ENCODE peak calls at places on chromosomes 16 and 17, in six cellular contexts. Q, O, P, J, K and F are unnamed samples.

GRCh38 chr16:48383877-48384304 is 1.3 kb downstream of the SIAH1 start:
- DNase-seq in Q (peak), O (peak), P (peak), J (no peak), K (peak), F (peak)

GRCh38 chr16:83574388-83574787 is 233.4 kb upstream of the HSBP1 start:
- DNase-seq in Q (peak), O (peak), P (peak), J (no peak), K (peak), F (peak)

GRCh38 chr17:83053779-83054451 is 25.5 kb upstream of the METRNL start:
- DNase-seq in Q (no peak), O (no peak), P (no peak), J (no peak), K (no peak), F (no peak)

GRCh38 chr16:82995927-82996441 is 369.2 kb downstream of the CDH13 start:
- DNase-seq in Q (peak), O (no peak), P (no peak), J (no peak), K (peak), F (peak)

GRCh38 chr16:87550510-87550961 is 51.8 kb upstream of the JPH3 start:
- DNase-seq in Q (peak), O (peak), P (peak), J (no peak), K (no peak), F (no peak)

GRCh38 chr17:78448356-78448993 is 70.0 kb downstream of the PGS1 start:
- DNase-seq in Q (no peak), O (peak), P (no peak), J (no peak), K (no peak), F (no peak)

GRCh38 chr16:2857451-2858244 is at the start of gene PRSS22:
- DNase-seq in Q (peak), O (peak), P (peak), J (no peak), K (no peak), F (peak)

GRCh38 chr17:40293363-40293762 is 5.7 kb downstream of the CDC6 start:
- DNase-seq in Q (no peak), O (no peak), P (no peak), J (no peak), K (no peak), F (no peak)

GRCh38 chr17:2981325-2981724 is 82.1 kb downstream of the OR1D5 start:
- DNase-seq in Q (no peak), O (no peak), P (no peak), J (no peak), K (no peak), F (no peak)

GRCh38 chr16:66640724-66641314 is 36.3 kb downstream of the CMTM3 start:
- DNase-seq in Q (no peak), O (no peak), P (no peak), J (no peak), K (no peak), F (no peak)

GRCh38 chr16:50329446-50330189 is 39.2 kb downstream of the BRD7 start:
- DNase-seq in Q (no peak), O (no peak), P (no peak), J (no peak), K (peak), F (no peak)

GRCh38 chr17:73064084-73064938 is 28.2 kb downstream of the SLC39A11 start:
- DNase-seq in Q (no peak), O (no peak), P (no peak), J (no peak), K (peak), F (no peak)

GRCh38 chr16:14372471-14372870 is 257.6 kb downstream of the PARN start:
- DNase-seq in Q (no peak), O (peak), P (no peak), J (no peak), K (no peak), F (no peak)

GRCh38 chr16:81279375-81279774 is 35.4 kb upstream of the GAN start:
- DNase-seq in Q (peak), O (no peak), P (peak), J (no peak), K (peak), F (peak)

GRCh38 chr17:78583091-78583490 is 5.9 kb upstream of the DNAH17 start:
- DNase-seq in Q (peak), O (peak), P (peak), J (no peak), K (no peak), F (no peak)

GRCh38 chr17:61235821-61236197 is 163.8 kb upstream of the TBX2 start:
- DNase-seq in Q (peak), O (no peak), P (no peak), J (no peak), K (peak), F (peak)

GRCh38 chr16:66150691-66151090 is 215.8 kb upstream of the CDH5 start:
- DNase-seq in Q (peak), O (no peak), P (no peak), J (no peak), K (peak), F (no peak)

GRCh38 chr17:28711723-28712036 is at the start of gene PROCA1:
- DNase-seq in Q (no peak), O (peak), P (no peak), J (no peak), K (no peak), F (no peak)

GRCh38 chr17:17757391-17757791 is 76.1 kb downstream of the RAI1 start:
- DNase-seq in Q (no peak), O (no peak), P (no peak), J (no peak), K (no peak), F (no peak)

GRCh38 chr16:67667434-67667816 is 811 bp downstream of the C16orf86 start:
- DNase-seq in Q (no peak), O (no peak), P (no peak), J (no peak), K (no peak), F (no peak)

GRCh38 chr17:58310511-58311428 is 17.8 kb downstream of the TSPOAP1 start:
- DNase-seq in Q (no peak), O (no peak), P (no peak), J (no peak), K (no peak), F (no peak)

GRCh38 chr17:72571813-72572396 is 451.1 kb downstream of the SOX9 start:
- DNase-seq in Q (no peak), O (no peak), P (no peak), J (no peak), K (no peak), F (no peak)

GRCh38 chr17:31241116-31241515 is 55.9 kb downstream of the OMG start:
- DNase-seq in Q (no peak), O (no peak), P (no peak), J (no peak), K (no peak), F (no peak)

GRCh38 chr16:69166221-69166833 is 20.6 kb upstream of the SNTB2 start:
- DNase-seq in Q (peak), O (no peak), P (peak), J (no peak), K (peak), F (peak)

GRCh38 chr16:74734361-74735161 is 33.9 kb upstream of the MLKL start:
- DNase-seq in Q (peak), O (peak), P (no peak), J (no peak), K (no peak), F (no peak)

GRCh38 chr16:68445458-68445857 is 2.9 kb downstream of the SMPD3 start:
- DNase-seq in Q (peak), O (peak), P (peak), J (peak), K (no peak), F (peak)

GRCh38 chr17:43365356-43365755 is 33.4 kb upstream of the ARL4D start:
- DNase-seq in Q (peak), O (peak), P (no peak), J (no peak), K (no peak), F (no peak)

GRCh38 chr16:67935402-67936123 is 1.1 kb downstream of the PSMB10 start:
- DNase-seq in Q (peak), O (peak), P (peak), J (peak), K (peak), F (peak)

GRCh38 chr16:30567160-30567990 is 4.1 kb downstream of the ZNF688 start:
- DNase-seq in Q (no peak), O (no peak), P (peak), J (no peak), K (no peak), F (peak)

GRCh38 chr17:82900741-82901140 is 60.9 kb upstream of the ZNF750 start:
- DNase-seq in Q (no peak), O (no peak), P (no peak), J (no peak), K (peak), F (no peak)

GRCh38 chr16:23524001-23524400 is 13.7 kb upstream of the GGA2 start:
- DNase-seq in Q (no peak), O (no peak), P (no peak), J (no peak), K (no peak), F (no peak)

GRCh38 chr17:3693829-3694231 is 2.1 kb downstream of the P2RX5 start:
- DNase-seq in Q (no peak), O (no peak), P (no peak), J (peak), K (no peak), F (no peak)

GRCh38 chr16:89737341-89738071 is 16.2 kb downstream of the ZNF276 start:
- DNase-seq in Q (no peak), O (no peak), P (no peak), J (no peak), K (no peak), F (no peak)

GRCh38 chr17:13346081-13346533 is 255.6 kb downstream of the HS3ST3A1 start:
- DNase-seq in Q (peak), O (peak), P (peak), J (no peak), K (peak), F (peak)

GRCh38 chr16:967077-967541 is 3.7 kb downstream of the LMF1 start:
- DNase-seq in Q (no peak), O (no peak), P (no peak), J (no peak), K (no peak), F (no peak)

GRCh38 chr16:49754495-49755290 is 101.2 kb downstream of the ZNF423 start:
- DNase-seq in Q (peak), O (peak), P (no peak), J (no peak), K (peak), F (no peak)

GRCh38 chr16:50313596-50314483 is 47.5 kb downstream of the ADCY7 start:
- DNase-seq in Q (peak), O (no peak), P (no peak), J (no peak), K (peak), F (no peak)

GRCh38 chr17:82839617-82840292 is at the start of gene ZNF750:
- DNase-seq in Q (no peak), O (peak), P (no peak), J (no peak), K (no peak), F (peak)

GRCh38 chr17:67995568-67996191 is 589 bp downstream of the C17orf58 start:
- DNase-seq in Q (peak), O (peak), P (peak), J (no peak), K (peak), F (no peak)

DNA sequence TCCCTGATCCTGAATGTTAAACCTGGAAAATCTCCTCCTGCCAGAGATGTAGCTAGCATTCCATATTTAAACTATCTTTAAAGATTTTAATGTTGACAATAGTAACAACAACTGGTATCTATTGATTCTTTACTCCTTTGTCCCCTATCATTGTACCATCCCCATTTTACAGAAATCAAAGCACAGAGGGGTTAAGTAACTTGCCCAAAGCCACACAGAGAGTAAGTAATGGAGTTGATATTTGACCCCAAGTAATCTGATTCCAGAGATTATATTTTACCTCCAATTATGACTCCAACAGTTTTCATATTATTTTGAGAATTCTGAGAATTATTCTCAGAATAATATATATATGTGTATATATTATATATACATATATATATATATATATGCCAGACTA is 37.7 kb upstream of the RGS9 start:
- DNase-seq in Q (no peak), O (no peak), P (no peak), J (no peak), K (no peak), F (no peak)
- TF ChIP-seq EZH2 in Q (no peak), O (no peak), P (no peak), J (no peak), K (no peak), F (no peak)

GRCh38 chr17:60134396-60135159 is 15.2 kb upstream of the CA4 start:
- DNase-seq in Q (peak), O (no peak), P (no peak), J (no peak), K (peak), F (no peak)
- H3K4me3 ChIP-seq in Q (peak), O (peak), P (peak), J (peak), K (peak), F (peak)

DNA sequence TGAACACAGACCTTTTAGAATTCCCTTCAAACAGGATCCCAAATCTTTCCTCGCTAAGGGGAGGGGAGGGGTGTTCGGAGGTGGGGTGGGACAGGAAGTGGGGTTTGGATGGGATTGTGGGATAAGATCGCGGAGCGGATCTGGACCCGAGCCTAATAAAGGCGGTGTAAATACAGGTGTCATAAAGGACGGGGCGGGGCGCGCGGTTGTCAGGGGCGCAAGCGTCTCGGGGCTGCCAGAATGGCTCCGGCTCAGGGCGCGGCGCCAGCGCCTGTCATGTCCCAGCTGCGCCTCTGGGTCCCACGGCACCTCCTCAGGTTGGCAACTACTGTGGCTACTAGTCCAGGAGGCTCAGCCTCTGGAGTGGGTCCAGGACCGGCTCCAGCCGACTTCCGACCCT is 59.8 kb upstream of the FBXO47 start:
- DNase-seq in Q (peak), O (peak), P (peak), J (no peak), K (peak), F (peak)
- TF ChIP-seq EZH2 in Q (no peak), O (no peak), P (no peak), J (no peak), K (no peak), F (no peak)

DNA sequence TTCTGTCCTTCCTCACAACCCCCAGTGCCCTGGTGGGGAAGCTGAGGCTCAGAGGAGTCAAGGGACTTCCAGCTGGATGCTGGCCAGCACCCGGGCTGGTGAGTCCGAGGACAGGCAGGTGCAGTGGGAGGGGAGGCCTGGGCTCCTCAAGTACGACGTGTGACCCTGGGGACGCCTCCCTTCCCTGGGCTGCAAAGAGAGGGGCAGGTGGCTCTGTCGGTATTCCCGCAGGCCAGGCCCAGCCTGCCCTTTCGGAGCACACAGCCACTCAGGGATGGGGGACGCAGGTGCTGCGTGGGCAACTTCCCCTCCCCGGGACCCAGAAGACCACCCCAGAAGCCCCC is 33.1 kb upstream of the PVALEF start:
- DNase-seq in Q (no peak), O (no peak), P (no peak), J (no peak), K (no peak), F (no peak)
- H3K4me3 ChIP-seq in Q (no peak), O (no peak), P (no peak), J (no peak), K (no peak), F (no peak)

GRCh38 chr17:50634123-50634914 is at the start of gene ABCC3:
- DNase-seq in Q (peak), O (no peak), P (peak), J (no peak), K (no peak), F (no peak)
- TF ChIP-seq EZH2 in Q (no peak), O (no peak), P (no peak), J (no peak), K (no peak), F (no peak)

DNA sequence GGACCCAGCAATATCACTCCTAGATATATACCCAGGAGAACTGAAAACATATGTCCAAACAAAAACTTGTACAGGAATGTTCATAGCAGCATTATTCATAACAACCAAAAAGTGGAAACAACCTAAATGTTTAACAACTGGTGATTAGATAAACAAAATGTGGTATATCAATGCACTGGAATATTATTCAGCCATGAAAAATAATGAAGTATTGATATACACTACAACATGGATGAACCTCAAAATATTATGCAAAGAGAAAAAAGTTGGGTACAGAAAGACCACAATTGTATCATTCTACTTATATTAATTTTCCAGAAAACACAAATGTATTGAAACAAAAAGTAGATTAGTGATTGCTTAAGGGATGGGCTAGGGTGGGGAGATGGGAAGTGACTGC is 498.6 kb downstream of the GRIN2A start:
- DNase-seq in Q (no peak), O (no peak), P (no peak), J (no peak), K (no peak), F (no peak)
- H3K4me3 ChIP-seq in Q (no peak), O (no peak), P (no peak), J (no peak), K (no peak), F (no peak)

DNA sequence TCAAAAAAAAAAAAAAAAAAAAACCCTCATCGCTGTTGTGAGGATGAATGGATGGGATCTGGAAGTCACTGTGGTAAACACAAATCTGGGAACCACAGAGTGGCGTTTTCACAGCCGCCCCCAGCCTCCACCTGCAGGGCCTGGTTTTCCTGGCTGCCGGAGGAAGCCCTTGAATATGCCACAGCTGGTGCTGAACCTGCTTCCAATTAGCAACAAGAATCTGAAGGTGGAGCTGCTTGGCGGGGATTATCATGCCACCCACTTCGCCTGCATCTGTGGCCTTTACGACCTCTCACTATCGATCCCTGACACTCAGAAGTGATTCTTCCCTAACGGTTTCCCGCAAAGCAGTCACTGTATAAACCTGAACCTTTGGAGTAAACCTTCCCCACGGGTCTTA is 16.1 kb downstream of the MRM3 start:
- DNase-seq in Q (no peak), O (no peak), P (no peak), J (no peak), K (no peak), F (no peak)
- TF ChIP-seq EZH2 in Q (no peak), O (no peak), P (no peak), J (no peak), K (no peak), F (no peak)

DNA sequence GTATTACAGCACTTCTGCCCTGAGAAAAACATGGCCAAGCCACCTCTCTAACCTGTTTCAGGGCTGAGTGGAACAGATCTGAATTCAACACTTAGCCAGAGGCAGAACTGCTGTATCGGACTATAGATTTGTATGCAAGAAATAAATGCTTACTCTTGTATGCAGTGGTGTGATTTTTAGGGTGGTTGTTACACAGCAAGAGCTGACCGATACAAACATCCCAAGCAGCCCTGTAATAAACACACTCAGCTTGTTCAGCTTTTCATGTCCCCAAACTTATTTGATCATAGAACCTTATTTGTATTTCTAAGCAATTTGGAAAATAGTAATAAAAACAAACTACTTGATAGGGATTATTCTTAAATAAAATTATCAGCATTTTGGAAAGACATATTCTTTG is 84.9 kb upstream of the RPH3AL start:
- DNase-seq in Q (no peak), O (no peak), P (no peak), J (no peak), K (no peak), F (no peak)
- H3K4me3 ChIP-seq in Q (no peak), O (no peak), P (no peak), J (no peak), K (no peak), F (no peak)

GRCh38 chr17:44585315-44585714 is 28.0 kb downstream of the FZD2 start:
- DNase-seq in Q (no peak), O (no peak), P (no peak), J (no peak), K (peak), F (no peak)

GRCh38 chr17:44584498-44584897 is 27.2 kb downstream of the FZD2 start:
- DNase-seq in Q (no peak), O (no peak), P (no peak), J (no peak), K (peak), F (no peak)

GRCh38 chr17:44591223-44591622 is 33.9 kb downstream of the FZD2 start:
- DNase-seq in Q (peak), O (no peak), P (no peak), J (no peak), K (no peak), F (no peak)

GRCh38 chr17:44587339-44587738 is 30.1 kb downstream of the FZD2 start:
- DNase-seq in Q (peak), O (no peak), P (peak), J (no peak), K (peak), F (peak)

GRCh38 chr17:44589316-44590071 is 32.2 kb downstream of the FZD2 start:
- DNase-seq in Q (peak), O (no peak), P (no peak), J (no peak), K (peak), F (no peak)
- TF ChIP-seq EZH2 in Q (no peak), O (no peak), P (no peak), J (no peak), K (no peak), F (no peak)